ENCODE peak calls at places on chromosomes 13 and 19, in seven cellular contexts. One of them, this sample, is unnamed. For H3K4me1, the result is how much of the 10 kb centered on the place peaks cover.

GRCh38 chr13:40233731-40234195 is 432.7 kb downstream of the FOXO1 start:
- DNase-seq in A549: no peak
- DNase-seq in uterus: peak
- DNase-seq in pancreas: no peak
- DNase-seq in fibroblast of lung: no peak
- DNase-seq in ovary: no peak
- DNase-seq in lower lobe of right lung: no peak
- DNase-seq in this sample: peak

GRCh38 chr13:95254341-95254740 is 46.9 kb downstream of the ABCC4 start:
- DNase-seq in A549: no peak
- DNase-seq in uterus: no peak
- DNase-seq in pancreas: no peak
- DNase-seq in fibroblast of lung: peak
- DNase-seq in ovary: no peak
- DNase-seq in lower lobe of right lung: no peak
- DNase-seq in this sample: no peak

GRCh38 chr19:816500-816857 is 5.3 kb downstream of the PLPPR3 start:
- DNase-seq in A549: no peak
- DNase-seq in uterus: no peak
- DNase-seq in pancreas: no peak
- DNase-seq in fibroblast of lung: no peak
- DNase-seq in ovary: no peak
- DNase-seq in lower lobe of right lung: no peak
- DNase-seq in this sample: no peak

GRCh38 chr13:42035905-42036521 is 12.4 kb upstream of the DGKH start:
- DNase-seq in A549: no peak
- DNase-seq in uterus: no peak
- DNase-seq in pancreas: no peak
- DNase-seq in fibroblast of lung: no peak
- DNase-seq in ovary: no peak
- DNase-seq in lower lobe of right lung: no peak
- DNase-seq in this sample: no peak

GRCh38 chr19:38151242-38151641 is 72.8 kb downstream of the DPF1 start:
- DNase-seq in A549: no peak
- DNase-seq in uterus: no peak
- DNase-seq in pancreas: no peak
- DNase-seq in fibroblast of lung: no peak
- DNase-seq in ovary: no peak
- DNase-seq in lower lobe of right lung: no peak
- DNase-seq in this sample: no peak

GRCh38 chr13:98466634-98467236 is 110.2 kb downstream of the STK24 start:
- DNase-seq in A549: peak
- DNase-seq in uterus: no peak
- DNase-seq in pancreas: no peak
- DNase-seq in fibroblast of lung: peak
- DNase-seq in ovary: no peak
- DNase-seq in lower lobe of right lung: no peak
- DNase-seq in this sample: no peak

GRCh38 chr13:27273658-27274425 is 3.2 kb downstream of the RASL11A start:
- DNase-seq in A549: no peak
- DNase-seq in uterus: no peak
- DNase-seq in pancreas: no peak
- DNase-seq in fibroblast of lung: peak
- DNase-seq in ovary: no peak
- DNase-seq in lower lobe of right lung: no peak
- DNase-seq in this sample: no peak

GRCh38 chr19:17803264-17803896 is 8.4 kb downstream of the B3GNT3 start:
- DNase-seq in A549: no peak
- DNase-seq in uterus: no peak
- DNase-seq in pancreas: no peak
- DNase-seq in fibroblast of lung: no peak
- DNase-seq in ovary: no peak
- DNase-seq in lower lobe of right lung: peak
- DNase-seq in this sample: no peak

GRCh38 chr13:73835138-73835721 is 299.0 kb downstream of the KLF12 start:
- DNase-seq in A549: peak
- DNase-seq in uterus: no peak
- DNase-seq in pancreas: no peak
- DNase-seq in fibroblast of lung: peak
- DNase-seq in ovary: no peak
- DNase-seq in lower lobe of right lung: no peak
- DNase-seq in this sample: no peak

GRCh38 chr13:111153977-111154332 is 38.8 kb downstream of the ARHGEF7 start:
- DNase-seq in A549: peak
- DNase-seq in uterus: no peak
- DNase-seq in pancreas: peak
- DNase-seq in fibroblast of lung: no peak
- DNase-seq in ovary: no peak
- DNase-seq in lower lobe of right lung: no peak
- DNase-seq in this sample: no peak

GRCh38 chr13:30804474-30804873 is 69.1 kb downstream of the ALOX5AP start:
- DNase-seq in A549: no peak
- DNase-seq in uterus: no peak
- DNase-seq in pancreas: peak
- DNase-seq in fibroblast of lung: no peak
- DNase-seq in ovary: no peak
- DNase-seq in lower lobe of right lung: no peak
- DNase-seq in this sample: no peak

GRCh38 chr19:33982706-33983105 is 186.0 kb downstream of the KCTD15 start:
- DNase-seq in A549: no peak
- DNase-seq in uterus: no peak
- DNase-seq in pancreas: no peak
- DNase-seq in fibroblast of lung: no peak
- DNase-seq in ovary: no peak
- DNase-seq in lower lobe of right lung: no peak
- DNase-seq in this sample: no peak

GRCh38 chr13:21638319-21639282 is 32.3 kb upstream of the FGF9 start:
- DNase-seq in A549: peak
- DNase-seq in uterus: peak
- DNase-seq in pancreas: no peak
- DNase-seq in fibroblast of lung: no peak
- DNase-seq in ovary: no peak
- DNase-seq in lower lobe of right lung: no peak
- DNase-seq in this sample: no peak

GRCh38 chr13:66952507-66952906 is 277.6 kb downstream of the PCDH9 start:
- DNase-seq in A549: no peak
- DNase-seq in uterus: no peak
- DNase-seq in pancreas: no peak
- DNase-seq in fibroblast of lung: no peak
- DNase-seq in ovary: no peak
- DNase-seq in lower lobe of right lung: no peak
- DNase-seq in this sample: no peak

GRCh38 chr19:50677636-50678035 is 28.4 kb downstream of the C19orf81 start:
- DNase-seq in A549: no peak
- DNase-seq in uterus: no peak
- DNase-seq in pancreas: no peak
- DNase-seq in fibroblast of lung: no peak
- DNase-seq in ovary: no peak
- DNase-seq in lower lobe of right lung: no peak
- DNase-seq in this sample: no peak

GRCh38 chr13:27474751-27475268 is 24.4 kb upstream of the MTIF3 start:
- DNase-seq in A549: no peak
- DNase-seq in uterus: no peak
- DNase-seq in pancreas: no peak
- DNase-seq in fibroblast of lung: no peak
- DNase-seq in ovary: no peak
- DNase-seq in lower lobe of right lung: no peak
- DNase-seq in this sample: no peak

GRCh38 chr13:76820759-76821158 is 65.4 kb downstream of the KCTD12 start:
- DNase-seq in A549: no peak
- DNase-seq in uterus: peak
- DNase-seq in pancreas: no peak
- DNase-seq in fibroblast of lung: no peak
- DNase-seq in ovary: peak
- DNase-seq in lower lobe of right lung: no peak
- DNase-seq in this sample: peak

GRCh38 chr13:111184685-111185401 is 69.7 kb downstream of the ARHGEF7 start:
- DNase-seq in A549: no peak
- DNase-seq in uterus: no peak
- DNase-seq in pancreas: no peak
- DNase-seq in fibroblast of lung: no peak
- DNase-seq in ovary: no peak
- DNase-seq in lower lobe of right lung: no peak
- DNase-seq in this sample: peak

GRCh38 chr13:39765801-39766463 is 110.5 kb downstream of the COG6 start:
- DNase-seq in A549: no peak
- DNase-seq in uterus: peak
- DNase-seq in pancreas: no peak
- DNase-seq in fibroblast of lung: peak
- DNase-seq in ovary: peak
- DNase-seq in lower lobe of right lung: peak
- DNase-seq in this sample: no peak

GRCh38 chr13:51681037-51681678 is 96.9 kb downstream of the WDFY2 start:
- DNase-seq in A549: no peak
- DNase-seq in uterus: no peak
- DNase-seq in pancreas: no peak
- DNase-seq in fibroblast of lung: peak
- DNase-seq in ovary: no peak
- DNase-seq in lower lobe of right lung: no peak
- DNase-seq in this sample: no peak

GRCh38 chr19:52735734-52736133 is 890 bp upstream of the ZNF611 start:
- DNase-seq in A549: no peak
- DNase-seq in uterus: peak
- DNase-seq in pancreas: peak
- DNase-seq in fibroblast of lung: peak
- DNase-seq in ovary: peak
- DNase-seq in lower lobe of right lung: peak
- DNase-seq in this sample: peak

GRCh38 chr13:38409771-38410170 is 60.1 kb downstream of the UFM1 start:
- DNase-seq in A549: no peak
- DNase-seq in uterus: no peak
- DNase-seq in pancreas: no peak
- DNase-seq in fibroblast of lung: no peak
- DNase-seq in ovary: no peak
- DNase-seq in lower lobe of right lung: no peak
- DNase-seq in this sample: no peak

DNA sequence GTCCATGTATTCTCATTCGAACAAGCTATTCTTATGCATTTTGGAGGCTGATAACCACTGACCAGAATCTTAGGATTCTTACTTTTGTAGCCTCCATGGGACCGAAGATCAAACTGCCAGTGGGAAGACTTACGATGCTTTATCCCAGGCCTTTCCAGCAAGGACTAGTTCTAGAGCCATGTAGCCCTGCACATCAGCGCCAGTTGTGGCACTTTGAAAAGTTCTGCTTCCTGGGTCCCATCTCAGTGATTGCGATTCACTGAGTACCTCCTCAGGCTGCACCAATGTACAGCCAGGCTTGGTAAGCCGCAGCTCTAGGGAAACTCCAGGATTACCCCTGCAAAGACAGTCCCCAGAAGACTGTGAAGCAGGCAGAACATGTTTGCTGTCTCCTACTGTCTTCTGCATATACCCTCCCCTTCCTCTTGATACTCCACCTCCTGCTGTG is 18.9 kb upstream of the ENOX1 start:
- DNase-seq in A549: peak
- DNase-seq in uterus: no peak
- DNase-seq in pancreas: no peak
- DNase-seq in fibroblast of lung: peak
- DNase-seq in ovary: no peak
- DNase-seq in lower lobe of right lung: no peak
- DNase-seq in this sample: no peak
- H3K27ac ChIP-seq in A549: peak
- H3K27ac ChIP-seq in uterus: no peak
- H3K27ac ChIP-seq in pancreas: no peak
- H3K27ac ChIP-seq in fibroblast of lung: no peak
- H3K27ac ChIP-seq in ovary: no peak
- H3K27ac ChIP-seq in lower lobe of right lung: no peak
- H3K27ac ChIP-seq in this sample: no peak

DNA sequence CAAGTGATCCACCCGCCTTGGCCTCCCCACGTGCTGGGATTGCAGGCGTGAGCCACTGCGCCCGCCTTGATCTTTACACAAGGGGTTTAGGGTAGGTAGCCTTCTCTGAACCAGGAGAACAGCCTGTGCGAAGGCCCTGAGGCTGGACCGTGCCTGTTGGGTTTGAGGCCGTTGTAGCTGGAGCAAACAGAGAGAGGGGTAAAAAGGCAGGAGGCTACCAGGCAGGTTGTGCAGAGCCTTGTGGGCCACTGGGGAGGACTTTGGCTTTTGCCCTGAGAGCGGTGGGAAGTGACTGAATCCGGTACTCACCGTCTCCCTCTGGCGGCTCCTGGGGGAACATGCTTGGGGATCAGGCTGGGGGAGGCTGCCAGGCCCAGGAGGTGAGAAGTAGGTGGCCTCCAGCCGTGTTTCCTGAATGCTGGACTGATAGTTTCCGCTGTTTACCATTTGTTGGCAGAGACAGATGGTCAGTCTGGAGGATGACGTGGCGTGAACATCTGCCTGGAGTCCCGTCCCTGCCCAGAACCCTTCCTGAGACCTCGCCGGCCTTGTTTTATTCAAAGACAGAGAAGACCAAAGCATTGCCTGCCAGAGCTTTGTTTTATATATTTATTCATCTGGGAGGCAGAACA is 24.6 kb downstream of the SPC24 start:
- DNase-seq in A549: peak
- DNase-seq in uterus: peak
- DNase-seq in pancreas: peak
- DNase-seq in fibroblast of lung: peak
- DNase-seq in ovary: peak
- DNase-seq in lower lobe of right lung: peak
- DNase-seq in this sample: peak
- TF ChIP-seq CTCF in A549: peak
- TF ChIP-seq CTCF in uterus: peak
- TF ChIP-seq CTCF in pancreas: peak
- TF ChIP-seq CTCF in fibroblast of lung: peak
- TF ChIP-seq CTCF in ovary: peak
- TF ChIP-seq CTCF in lower lobe of right lung: peak
- TF ChIP-seq CTCF in this sample: peak

GRCh38 chr13:101785858-101786257 is 333.4 kb downstream of the ITGBL1 start:
- DNase-seq in A549: peak
- DNase-seq in uterus: no peak
- DNase-seq in pancreas: no peak
- DNase-seq in fibroblast of lung: peak
- DNase-seq in ovary: no peak
- DNase-seq in lower lobe of right lung: no peak
- DNase-seq in this sample: no peak
- H3K4me1 ChIP-seq in A549: under half
- H3K4me1 ChIP-seq in uterus: under half
- H3K4me1 ChIP-seq in pancreas: under half
- H3K4me1 ChIP-seq in fibroblast of lung: under half
- H3K4me1 ChIP-seq in ovary: under half
- H3K4me1 ChIP-seq in lower lobe of right lung: under half
- H3K4me1 ChIP-seq in this sample: under half

GRCh38 chr13:28728642-28729041 is 9.9 kb upstream of the SLC46A3 start:
- DNase-seq in A549: no peak
- DNase-seq in uterus: no peak
- DNase-seq in pancreas: no peak
- DNase-seq in fibroblast of lung: no peak
- DNase-seq in ovary: no peak
- DNase-seq in lower lobe of right lung: no peak
- DNase-seq in this sample: no peak
- H3K27ac ChIP-seq in A549: no peak
- H3K27ac ChIP-seq in uterus: no peak
- H3K27ac ChIP-seq in pancreas: no peak
- H3K27ac ChIP-seq in fibroblast of lung: no peak
- H3K27ac ChIP-seq in ovary: no peak
- H3K27ac ChIP-seq in lower lobe of right lung: no peak
- H3K27ac ChIP-seq in this sample: no peak